ENCODE peak calls at places on chromosomes 2 and 18, in eight cellular contexts. One of them, this sample, is unnamed.

GRCh38 chr2:26765475-26766200 is 1.6 kb downstream of the SLC35F6 start:
- DNase-seq in CD8-positive, alpha-beta T cell: no peak
- DNase-seq in epithelial cell of esophagus: peak
- DNase-seq in stomach: no peak
- DNase-seq in OCI-LY7: no peak
- DNase-seq in choroid plexus epithelial cell: no peak
- DNase-seq in CD4-positive, alpha-beta T cell: no peak
- DNase-seq in brain microvascular endothelial cell: no peak
- DNase-seq in this sample: no peak

GRCh38 chr2:96637385-96638143 is 548 bp downstream of the KANSL3 start:
- DNase-seq in OCI-LY7: peak
- DNase-seq in epithelial cell of esophagus: peak
- DNase-seq in CD8-positive, alpha-beta T cell: peak
- DNase-seq in brain microvascular endothelial cell: peak
- DNase-seq in choroid plexus epithelial cell: peak
- DNase-seq in stomach: peak
- DNase-seq in CD4-positive, alpha-beta T cell: peak
- DNase-seq in this sample: peak

GRCh38 chr2:238225121-238225520 is 14.7 kb downstream of the HES6 start:
- DNase-seq in CD8-positive, alpha-beta T cell: no peak
- DNase-seq in stomach: no peak
- DNase-seq in epithelial cell of esophagus: no peak
- DNase-seq in brain microvascular endothelial cell: no peak
- DNase-seq in CD4-positive, alpha-beta T cell: no peak
- DNase-seq in OCI-LY7: no peak
- DNase-seq in choroid plexus epithelial cell: no peak
- DNase-seq in this sample: no peak

GRCh38 chr2:96954490-96954846 is 31.9 kb downstream of the FAM178B start:
- DNase-seq in brain microvascular endothelial cell: no peak
- DNase-seq in CD8-positive, alpha-beta T cell: no peak
- DNase-seq in stomach: no peak
- DNase-seq in OCI-LY7: no peak
- DNase-seq in choroid plexus epithelial cell: peak
- DNase-seq in epithelial cell of esophagus: no peak
- DNase-seq in CD4-positive, alpha-beta T cell: no peak
- DNase-seq in this sample: no peak

GRCh38 chr2:219521066-219521880 is 7.0 kb downstream of the ASIC4 start:
- DNase-seq in epithelial cell of esophagus: peak
- DNase-seq in OCI-LY7: no peak
- DNase-seq in stomach: no peak
- DNase-seq in CD4-positive, alpha-beta T cell: no peak
- DNase-seq in brain microvascular endothelial cell: no peak
- DNase-seq in CD8-positive, alpha-beta T cell: no peak
- DNase-seq in choroid plexus epithelial cell: peak
- DNase-seq in this sample: no peak

GRCh38 chr2:148338544-148338943 is 306.0 kb upstream of the EPC2 start:
- DNase-seq in choroid plexus epithelial cell: peak
- DNase-seq in brain microvascular endothelial cell: peak
- DNase-seq in CD4-positive, alpha-beta T cell: no peak
- DNase-seq in stomach: no peak
- DNase-seq in OCI-LY7: no peak
- DNase-seq in epithelial cell of esophagus: peak
- DNase-seq in CD8-positive, alpha-beta T cell: no peak
- DNase-seq in this sample: peak

GRCh38 chr2:240514631-240515030 is 43.2 kb downstream of the ANKMY1 start:
- DNase-seq in brain microvascular endothelial cell: no peak
- DNase-seq in stomach: peak
- DNase-seq in epithelial cell of esophagus: peak
- DNase-seq in CD8-positive, alpha-beta T cell: no peak
- DNase-seq in CD4-positive, alpha-beta T cell: no peak
- DNase-seq in choroid plexus epithelial cell: no peak
- DNase-seq in OCI-LY7: no peak
- DNase-seq in this sample: no peak

GRCh38 chr18:79404567-79404910 is 8.8 kb downstream of the NFATC1 start:
- DNase-seq in CD4-positive, alpha-beta T cell: no peak
- DNase-seq in choroid plexus epithelial cell: no peak
- DNase-seq in epithelial cell of esophagus: no peak
- DNase-seq in CD8-positive, alpha-beta T cell: no peak
- DNase-seq in stomach: no peak
- DNase-seq in OCI-LY7: no peak
- DNase-seq in brain microvascular endothelial cell: no peak
- DNase-seq in this sample: no peak

GRCh38 chr2:28185881-28186280 is 206.8 kb upstream of the FOSL2 start:
- DNase-seq in epithelial cell of esophagus: peak
- DNase-seq in CD4-positive, alpha-beta T cell: no peak
- DNase-seq in brain microvascular endothelial cell: peak
- DNase-seq in OCI-LY7: no peak
- DNase-seq in CD8-positive, alpha-beta T cell: no peak
- DNase-seq in choroid plexus epithelial cell: peak
- DNase-seq in stomach: no peak
- DNase-seq in this sample: peak

GRCh38 chr2:231099918-231100317 is 24.9 kb downstream of the HTR2B start:
- DNase-seq in OCI-LY7: peak
- DNase-seq in CD4-positive, alpha-beta T cell: no peak
- DNase-seq in epithelial cell of esophagus: no peak
- DNase-seq in stomach: no peak
- DNase-seq in CD8-positive, alpha-beta T cell: no peak
- DNase-seq in choroid plexus epithelial cell: no peak
- DNase-seq in brain microvascular endothelial cell: no peak
- DNase-seq in this sample: no peak
- TF ChIP-seq CTCF in OCI-LY7: peak
- TF ChIP-seq CTCF in CD4-positive, alpha-beta T cell: no peak
- TF ChIP-seq CTCF in epithelial cell of esophagus: no peak
- TF ChIP-seq CTCF in stomach: no peak
- TF ChIP-seq CTCF in CD8-positive, alpha-beta T cell: no peak
- TF ChIP-seq CTCF in choroid plexus epithelial cell: no peak
- TF ChIP-seq CTCF in brain microvascular endothelial cell: no peak
- TF ChIP-seq CTCF in this sample: peak

DNA sequence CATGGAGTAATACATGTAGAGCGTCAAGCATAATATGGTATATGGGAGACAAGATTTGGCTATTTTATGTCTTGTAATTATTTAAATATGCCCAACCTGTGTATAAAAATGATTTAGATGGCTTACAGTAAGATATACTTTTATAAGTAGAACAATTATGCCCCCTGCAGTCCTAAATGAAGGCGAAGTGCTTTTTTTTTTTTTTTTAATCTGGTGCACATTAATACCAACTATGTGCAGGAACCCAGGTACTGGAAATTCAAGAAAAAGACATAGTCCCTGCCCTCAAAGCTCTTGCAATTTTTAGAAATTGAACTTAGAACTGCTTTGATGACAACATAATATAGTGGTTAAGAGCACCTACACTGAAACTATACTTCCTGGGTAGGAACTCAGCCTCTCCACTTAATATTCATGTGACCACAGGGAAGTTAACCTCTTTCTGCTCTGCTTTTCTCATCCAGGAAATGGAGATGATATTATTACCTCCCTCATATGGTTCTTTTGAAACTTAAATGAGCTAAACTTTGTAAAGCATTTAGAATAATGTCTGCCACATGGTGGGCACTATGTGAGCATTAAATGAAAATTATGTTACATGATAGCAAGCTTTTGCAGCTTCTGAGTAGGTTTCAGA is 38.1 kb downstream of the AFTPH start:
- DNase-seq in stomach: no peak
- DNase-seq in epithelial cell of esophagus: peak
- DNase-seq in OCI-LY7: peak
- DNase-seq in brain microvascular endothelial cell: no peak
- DNase-seq in choroid plexus epithelial cell: peak
- DNase-seq in CD4-positive, alpha-beta T cell: no peak
- DNase-seq in CD8-positive, alpha-beta T cell: no peak
- DNase-seq in this sample: peak
- TF ChIP-seq CTCF in stomach: no peak
- TF ChIP-seq CTCF in epithelial cell of esophagus: peak
- TF ChIP-seq CTCF in OCI-LY7: peak
- TF ChIP-seq CTCF in brain microvascular endothelial cell: no peak
- TF ChIP-seq CTCF in choroid plexus epithelial cell: peak
- TF ChIP-seq CTCF in CD4-positive, alpha-beta T cell: no peak
- TF ChIP-seq CTCF in CD8-positive, alpha-beta T cell: peak
- TF ChIP-seq CTCF in this sample: peak

GRCh38 chr2:12607971-12608370 is 108.8 kb upstream of the TRIB2 start:
- DNase-seq in CD8-positive, alpha-beta T cell: no peak
- DNase-seq in brain microvascular endothelial cell: peak
- DNase-seq in stomach: no peak
- DNase-seq in choroid plexus epithelial cell: no peak
- DNase-seq in epithelial cell of esophagus: peak
- DNase-seq in CD4-positive, alpha-beta T cell: no peak
- DNase-seq in OCI-LY7: no peak
- DNase-seq in this sample: peak

GRCh38 chr2:12604248-12604801 is 112.4 kb upstream of the TRIB2 start:
- DNase-seq in CD8-positive, alpha-beta T cell: no peak
- DNase-seq in OCI-LY7: no peak
- DNase-seq in epithelial cell of esophagus: no peak
- DNase-seq in choroid plexus epithelial cell: no peak
- DNase-seq in CD4-positive, alpha-beta T cell: no peak
- DNase-seq in stomach: no peak
- DNase-seq in brain microvascular endothelial cell: no peak
- DNase-seq in this sample: no peak

GRCh38 chr2:12605936-12606335 is 110.8 kb upstream of the TRIB2 start:
- DNase-seq in OCI-LY7: no peak
- DNase-seq in brain microvascular endothelial cell: peak
- DNase-seq in epithelial cell of esophagus: no peak
- DNase-seq in CD8-positive, alpha-beta T cell: no peak
- DNase-seq in choroid plexus epithelial cell: peak
- DNase-seq in CD4-positive, alpha-beta T cell: no peak
- DNase-seq in stomach: no peak
- DNase-seq in this sample: no peak

GRCh38 chr2:12605366-12605765 is 111.4 kb upstream of the TRIB2 start:
- DNase-seq in epithelial cell of esophagus: no peak
- DNase-seq in choroid plexus epithelial cell: no peak
- DNase-seq in brain microvascular endothelial cell: no peak
- DNase-seq in CD4-positive, alpha-beta T cell: no peak
- DNase-seq in stomach: no peak
- DNase-seq in OCI-LY7: no peak
- DNase-seq in CD8-positive, alpha-beta T cell: no peak
- DNase-seq in this sample: no peak

DNA sequence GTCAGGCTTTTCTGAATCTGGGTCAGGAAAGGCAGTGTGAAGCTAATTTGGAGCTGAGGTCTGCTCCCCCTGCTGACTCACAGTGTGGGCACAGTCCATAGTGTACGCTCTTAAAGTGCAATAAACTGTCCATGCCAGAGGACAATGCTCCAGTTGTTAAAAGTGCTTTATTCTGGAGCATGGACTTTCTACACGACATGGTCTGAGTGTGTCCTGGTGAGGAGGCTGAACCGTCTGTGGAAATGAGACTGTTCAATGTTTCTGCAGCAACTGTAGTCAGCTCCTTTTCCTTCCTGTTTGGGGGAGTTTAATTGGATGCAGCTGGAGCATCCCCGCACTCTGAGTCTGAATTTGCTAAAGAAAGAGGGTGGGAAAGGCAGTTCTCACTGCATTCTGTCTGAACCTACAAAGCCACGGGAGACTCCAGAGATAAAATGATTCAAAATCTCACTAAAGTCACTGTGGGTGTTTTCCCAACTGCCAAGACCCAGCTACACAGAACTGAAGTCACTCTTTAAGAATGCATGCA is 110.2 kb upstream of the TRIB2 start:
- DNase-seq in OCI-LY7: no peak
- DNase-seq in brain microvascular endothelial cell: peak
- DNase-seq in CD4-positive, alpha-beta T cell: no peak
- DNase-seq in choroid plexus epithelial cell: peak
- DNase-seq in stomach: no peak
- DNase-seq in CD8-positive, alpha-beta T cell: no peak
- DNase-seq in epithelial cell of esophagus: no peak
- DNase-seq in this sample: peak
- TF ChIP-seq CTCF in OCI-LY7: no peak
- TF ChIP-seq CTCF in brain microvascular endothelial cell: peak
- TF ChIP-seq CTCF in CD4-positive, alpha-beta T cell: no peak
- TF ChIP-seq CTCF in choroid plexus epithelial cell: peak
- TF ChIP-seq CTCF in stomach: no peak
- TF ChIP-seq CTCF in CD8-positive, alpha-beta T cell: no peak
- TF ChIP-seq CTCF in epithelial cell of esophagus: no peak
- TF ChIP-seq CTCF in this sample: peak

DNA sequence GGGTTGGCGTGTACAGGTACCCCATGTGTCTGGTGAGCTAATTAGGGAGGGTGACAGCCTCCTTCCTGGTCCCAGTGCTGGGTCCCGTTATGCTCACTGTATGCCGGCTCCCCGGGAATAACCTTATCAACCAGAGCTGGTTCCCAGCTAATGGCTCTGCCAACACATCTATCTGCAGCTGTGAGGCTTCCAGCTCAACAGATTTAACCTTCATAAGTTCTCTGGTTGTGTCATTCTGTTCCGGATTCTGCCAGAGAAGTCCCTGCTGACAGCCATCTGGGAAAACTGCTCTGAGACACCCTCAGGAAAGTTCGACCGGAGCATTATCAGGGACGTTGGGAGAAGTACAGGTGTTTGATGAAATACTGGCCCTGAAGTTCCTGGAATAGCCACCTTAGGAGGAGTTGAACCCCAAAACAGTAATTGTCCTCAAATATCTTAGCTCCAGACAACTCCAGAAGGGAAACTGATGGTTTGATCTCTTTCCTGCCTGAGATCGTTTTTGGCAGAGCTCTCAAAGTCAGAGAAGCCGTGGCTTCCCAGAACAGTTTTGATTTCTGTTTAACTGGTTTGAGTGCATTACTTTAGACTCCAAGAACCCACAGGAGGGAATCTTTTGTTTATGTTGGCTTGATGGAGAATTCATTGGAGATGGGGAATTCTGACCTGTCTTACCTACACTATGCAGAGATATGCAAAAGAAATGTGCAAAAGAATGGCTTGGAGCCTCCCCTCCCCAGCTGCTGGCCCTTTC is 39.4 kb upstream of the TXNDC2 start:
- DNase-seq in choroid plexus epithelial cell: peak
- DNase-seq in CD4-positive, alpha-beta T cell: no peak
- DNase-seq in OCI-LY7: no peak
- DNase-seq in brain microvascular endothelial cell: no peak
- DNase-seq in CD8-positive, alpha-beta T cell: no peak
- DNase-seq in stomach: no peak
- DNase-seq in epithelial cell of esophagus: no peak
- DNase-seq in this sample: no peak
- TF ChIP-seq CTCF in choroid plexus epithelial cell: no peak
- TF ChIP-seq CTCF in CD4-positive, alpha-beta T cell: no peak
- TF ChIP-seq CTCF in OCI-LY7: no peak
- TF ChIP-seq CTCF in brain microvascular endothelial cell: no peak
- TF ChIP-seq CTCF in CD8-positive, alpha-beta T cell: no peak
- TF ChIP-seq CTCF in stomach: no peak
- TF ChIP-seq CTCF in epithelial cell of esophagus: no peak
- TF ChIP-seq CTCF in this sample: no peak

GRCh38 chr2:233643128-233643527 is 6.9 kb downstream of the UGT1A10 start:
- DNase-seq in OCI-LY7: peak
- DNase-seq in brain microvascular endothelial cell: no peak
- DNase-seq in epithelial cell of esophagus: peak
- DNase-seq in CD4-positive, alpha-beta T cell: no peak
- DNase-seq in CD8-positive, alpha-beta T cell: no peak
- DNase-seq in stomach: no peak
- DNase-seq in choroid plexus epithelial cell: peak
- DNase-seq in this sample: no peak
- TF ChIP-seq CTCF in OCI-LY7: peak
- TF ChIP-seq CTCF in brain microvascular endothelial cell: peak
- TF ChIP-seq CTCF in epithelial cell of esophagus: peak
- TF ChIP-seq CTCF in CD4-positive, alpha-beta T cell: no peak
- TF ChIP-seq CTCF in CD8-positive, alpha-beta T cell: no peak
- TF ChIP-seq CTCF in stomach: no peak
- TF ChIP-seq CTCF in choroid plexus epithelial cell: peak
- TF ChIP-seq CTCF in this sample: no peak

GRCh38 chr2:12547771-12548170 is 169.0 kb upstream of the TRIB2 start:
- DNase-seq in CD4-positive, alpha-beta T cell: no peak
- DNase-seq in CD8-positive, alpha-beta T cell: no peak
- DNase-seq in epithelial cell of esophagus: no peak
- DNase-seq in choroid plexus epithelial cell: no peak
- DNase-seq in stomach: no peak
- DNase-seq in OCI-LY7: no peak
- DNase-seq in brain microvascular endothelial cell: no peak
- DNase-seq in this sample: no peak
- TF ChIP-seq CTCF in CD4-positive, alpha-beta T cell: no peak
- TF ChIP-seq CTCF in CD8-positive, alpha-beta T cell: no peak
- TF ChIP-seq CTCF in epithelial cell of esophagus: no peak
- TF ChIP-seq CTCF in choroid plexus epithelial cell: peak
- TF ChIP-seq CTCF in stomach: no peak
- TF ChIP-seq CTCF in OCI-LY7: peak
- TF ChIP-seq CTCF in brain microvascular endothelial cell: peak
- TF ChIP-seq CTCF in this sample: peak